ENCODE peak calls at places on chromosomes 6 and 20, in eight cellular contexts. One of them, this sample, is unnamed.
A peak's percentile ranks its signal among the peaks of the same experiment; 100 is the strongest.

GRCh38 chr20:8434326-8434876 is 302.3 kb downstream of the PLCB1 start:
- DNase-seq in uterus: no peak
- DNase-seq in suprapubic skin: no peak
- DNase-seq in anterior cingulate cortex: no peak
- DNase-seq in activated CD4-positive, alpha-beta T cell treated with anti-CD3 and anti-CD28 coated beads, Interleukin-2, amount 50 U/mL, for 1 hour: no peak
- DNase-seq in GM06990: no peak
- DNase-seq in lower leg skin: no peak
- DNase-seq in endothelial cell: no peak
- DNase-seq in this sample: no peak

GRCh38 chr20:19695081-19695480 is 63.0 kb upstream of the RIN2 start:
- DNase-seq in uterus: no peak
- DNase-seq in suprapubic skin: no peak
- DNase-seq in anterior cingulate cortex: no peak
- DNase-seq in activated CD4-positive, alpha-beta T cell treated with anti-CD3 and anti-CD28 coated beads, Interleukin-2, amount 50 U/mL, for 1 hour: no peak
- DNase-seq in GM06990: no peak
- DNase-seq in lower leg skin: no peak
- DNase-seq in endothelial cell: no peak
- DNase-seq in this sample: no peak

GRCh38 chr6:137258170-137258569 is 39.0 kb upstream of the IFNGR1 start:
- DNase-seq in uterus: no peak
- DNase-seq in suprapubic skin: no peak
- DNase-seq in anterior cingulate cortex: no peak
- DNase-seq in activated CD4-positive, alpha-beta T cell treated with anti-CD3 and anti-CD28 coated beads, Interleukin-2, amount 50 U/mL, for 1 hour: no peak
- DNase-seq in GM06990: no peak
- DNase-seq in lower leg skin: no peak
- DNase-seq in endothelial cell: no peak
- DNase-seq in this sample: no peak

GRCh38 chr6:127053032-127053908 is 65.2 kb upstream of the RSPO3 start:
- DNase-seq in uterus: no peak
- DNase-seq in suprapubic skin: no peak
- DNase-seq in anterior cingulate cortex: no peak
- DNase-seq in activated CD4-positive, alpha-beta T cell treated with anti-CD3 and anti-CD28 coated beads, Interleukin-2, amount 50 U/mL, for 1 hour: no peak
- DNase-seq in GM06990: no peak
- DNase-seq in lower leg skin: no peak
- DNase-seq in endothelial cell: no peak
- DNase-seq in this sample: no peak

GRCh38 chr6:115969930-115970273 is 90.8 kb downstream of the FRK start:
- DNase-seq in uterus: no peak
- DNase-seq in suprapubic skin: no peak
- DNase-seq in anterior cingulate cortex: no peak
- DNase-seq in activated CD4-positive, alpha-beta T cell treated with anti-CD3 and anti-CD28 coated beads, Interleukin-2, amount 50 U/mL, for 1 hour: no peak
- DNase-seq in GM06990: no peak
- DNase-seq in lower leg skin: no peak
- DNase-seq in endothelial cell: no peak
- DNase-seq in this sample: no peak

GRCh38 chr6:20168668-20169633 is 43.3 kb downstream of the MBOAT1 start:
- DNase-seq in uterus: peak; percentile 19
- DNase-seq in suprapubic skin: no peak
- DNase-seq in anterior cingulate cortex: no peak
- DNase-seq in activated CD4-positive, alpha-beta T cell treated with anti-CD3 and anti-CD28 coated beads, Interleukin-2, amount 50 U/mL, for 1 hour: no peak
- DNase-seq in GM06990: no peak
- DNase-seq in lower leg skin: no peak
- DNase-seq in endothelial cell: no peak
- DNase-seq in this sample: no peak

GRCh38 chr20:47319517-47320252 is 36.8 kb downstream of the ZMYND8 start:
- DNase-seq in uterus: peak; percentile 64
- DNase-seq in suprapubic skin: peak; percentile 73
- DNase-seq in anterior cingulate cortex: peak; percentile 51
- DNase-seq in activated CD4-positive, alpha-beta T cell treated with anti-CD3 and anti-CD28 coated beads, Interleukin-2, amount 50 U/mL, for 1 hour: no peak
- DNase-seq in GM06990: no peak
- DNase-seq in lower leg skin: peak; percentile 91
- DNase-seq in endothelial cell: peak; percentile 52
- DNase-seq in this sample: peak; percentile 96

GRCh38 chr6:138441965-138442364 is 37.9 kb downstream of the HEBP2 start:
- DNase-seq in uterus: no peak
- DNase-seq in suprapubic skin: no peak
- DNase-seq in anterior cingulate cortex: no peak
- DNase-seq in activated CD4-positive, alpha-beta T cell treated with anti-CD3 and anti-CD28 coated beads, Interleukin-2, amount 50 U/mL, for 1 hour: no peak
- DNase-seq in GM06990: no peak
- DNase-seq in lower leg skin: no peak
- DNase-seq in endothelial cell: no peak
- DNase-seq in this sample: no peak

GRCh38 chr20:13862245-13862644 is 77.4 kb downstream of the NDUFAF5 start:
- DNase-seq in uterus: no peak
- DNase-seq in suprapubic skin: no peak
- DNase-seq in anterior cingulate cortex: no peak
- DNase-seq in activated CD4-positive, alpha-beta T cell treated with anti-CD3 and anti-CD28 coated beads, Interleukin-2, amount 50 U/mL, for 1 hour: no peak
- DNase-seq in GM06990: no peak
- DNase-seq in lower leg skin: no peak
- DNase-seq in endothelial cell: no peak
- DNase-seq in this sample: no peak

GRCh38 chr6:23568292-23568691 is 557.7 kb upstream of the NRSN1 start:
- DNase-seq in uterus: no peak
- DNase-seq in suprapubic skin: no peak
- DNase-seq in anterior cingulate cortex: no peak
- DNase-seq in activated CD4-positive, alpha-beta T cell treated with anti-CD3 and anti-CD28 coated beads, Interleukin-2, amount 50 U/mL, for 1 hour: no peak
- DNase-seq in GM06990: no peak
- DNase-seq in lower leg skin: no peak
- DNase-seq in endothelial cell: no peak
- DNase-seq in this sample: no peak

GRCh38 chr6:151254451-151255081 is 14.8 kb downstream of the AKAP12 start:
- DNase-seq in uterus: no peak
- DNase-seq in suprapubic skin: no peak
- DNase-seq in anterior cingulate cortex: no peak
- DNase-seq in activated CD4-positive, alpha-beta T cell treated with anti-CD3 and anti-CD28 coated beads, Interleukin-2, amount 50 U/mL, for 1 hour: no peak
- DNase-seq in GM06990: no peak
- DNase-seq in lower leg skin: no peak
- DNase-seq in endothelial cell: no peak
- DNase-seq in this sample: no peak

GRCh38 chr6:135817035-135817434 is 34.5 kb upstream of the PDE7B start:
- DNase-seq in uterus: no peak
- DNase-seq in suprapubic skin: no peak
- DNase-seq in anterior cingulate cortex: no peak
- DNase-seq in activated CD4-positive, alpha-beta T cell treated with anti-CD3 and anti-CD28 coated beads, Interleukin-2, amount 50 U/mL, for 1 hour: no peak
- DNase-seq in GM06990: no peak
- DNase-seq in lower leg skin: no peak
- DNase-seq in endothelial cell: no peak
- DNase-seq in this sample: no peak

GRCh38 chr6:946546-946945 is 253.6 kb upstream of the EXOC2 start:
- DNase-seq in uterus: no peak
- DNase-seq in suprapubic skin: no peak
- DNase-seq in anterior cingulate cortex: no peak
- DNase-seq in activated CD4-positive, alpha-beta T cell treated with anti-CD3 and anti-CD28 coated beads, Interleukin-2, amount 50 U/mL, for 1 hour: no peak
- DNase-seq in GM06990: no peak
- DNase-seq in lower leg skin: no peak
- DNase-seq in endothelial cell: no peak
- DNase-seq in this sample: no peak

GRCh38 chr6:40822619-40823018 is 216.4 kb downstream of the UNC5CL start:
- DNase-seq in uterus: no peak
- DNase-seq in suprapubic skin: no peak
- DNase-seq in anterior cingulate cortex: no peak
- DNase-seq in activated CD4-positive, alpha-beta T cell treated with anti-CD3 and anti-CD28 coated beads, Interleukin-2, amount 50 U/mL, for 1 hour: no peak
- DNase-seq in GM06990: no peak
- DNase-seq in lower leg skin: no peak
- DNase-seq in endothelial cell: no peak
- DNase-seq in this sample: no peak

GRCh38 chr20:36359668-36360406 is 53.7 kb downstream of the DLGAP4 start:
- DNase-seq in uterus: no peak
- DNase-seq in suprapubic skin: no peak
- DNase-seq in anterior cingulate cortex: no peak
- DNase-seq in activated CD4-positive, alpha-beta T cell treated with anti-CD3 and anti-CD28 coated beads, Interleukin-2, amount 50 U/mL, for 1 hour: no peak
- DNase-seq in GM06990: no peak
- DNase-seq in lower leg skin: no peak
- DNase-seq in endothelial cell: no peak
- DNase-seq in this sample: no peak

GRCh38 chr20:61980647-61981583 is 84.8 kb downstream of the TAF4 start:
- DNase-seq in uterus: no peak
- DNase-seq in suprapubic skin: no peak
- DNase-seq in anterior cingulate cortex: no peak
- DNase-seq in activated CD4-positive, alpha-beta T cell treated with anti-CD3 and anti-CD28 coated beads, Interleukin-2, amount 50 U/mL, for 1 hour: no peak
- DNase-seq in GM06990: no peak
- DNase-seq in lower leg skin: no peak
- DNase-seq in endothelial cell: peak; percentile 46
- DNase-seq in this sample: no peak

GRCh38 chr20:43721429-43722152 is 5.2 kb downstream of the GTSF1L start:
- DNase-seq in uterus: no peak
- DNase-seq in suprapubic skin: no peak
- DNase-seq in anterior cingulate cortex: no peak
- DNase-seq in activated CD4-positive, alpha-beta T cell treated with anti-CD3 and anti-CD28 coated beads, Interleukin-2, amount 50 U/mL, for 1 hour: no peak
- DNase-seq in GM06990: no peak
- DNase-seq in lower leg skin: no peak
- DNase-seq in endothelial cell: no peak
- DNase-seq in this sample: no peak

GRCh38 chr6:160071805-160072687 is 49.6 kb upstream of the SLC22A1 start:
- DNase-seq in uterus: no peak
- DNase-seq in suprapubic skin: no peak
- DNase-seq in anterior cingulate cortex: no peak
- DNase-seq in activated CD4-positive, alpha-beta T cell treated with anti-CD3 and anti-CD28 coated beads, Interleukin-2, amount 50 U/mL, for 1 hour: no peak
- DNase-seq in GM06990: no peak
- DNase-seq in lower leg skin: no peak
- DNase-seq in endothelial cell: no peak
- DNase-seq in this sample: no peak

GRCh38 chr6:79913369-79913768 is 34.0 kb downstream of the ELOVL4 start:
- DNase-seq in uterus: no peak
- DNase-seq in suprapubic skin: no peak
- DNase-seq in anterior cingulate cortex: no peak
- DNase-seq in activated CD4-positive, alpha-beta T cell treated with anti-CD3 and anti-CD28 coated beads, Interleukin-2, amount 50 U/mL, for 1 hour: no peak
- DNase-seq in GM06990: no peak
- DNase-seq in lower leg skin: no peak
- DNase-seq in endothelial cell: no peak
- DNase-seq in this sample: no peak

GRCh38 chr20:57315083-57315963 is 14.3 kb upstream of the SPO11 start:
- DNase-seq in uterus: no peak
- DNase-seq in suprapubic skin: no peak
- DNase-seq in anterior cingulate cortex: no peak
- DNase-seq in activated CD4-positive, alpha-beta T cell treated with anti-CD3 and anti-CD28 coated beads, Interleukin-2, amount 50 U/mL, for 1 hour: no peak
- DNase-seq in GM06990: no peak
- DNase-seq in lower leg skin: peak; percentile 53
- DNase-seq in endothelial cell: no peak
- DNase-seq in this sample: no peak

GRCh38 chr6:141587482-141588266 is 545.1 kb upstream of the GJE1 start:
- DNase-seq in uterus: no peak
- DNase-seq in suprapubic skin: no peak
- DNase-seq in anterior cingulate cortex: no peak
- DNase-seq in activated CD4-positive, alpha-beta T cell treated with anti-CD3 and anti-CD28 coated beads, Interleukin-2, amount 50 U/mL, for 1 hour: no peak
- DNase-seq in GM06990: no peak
- DNase-seq in lower leg skin: no peak
- DNase-seq in endothelial cell: no peak
- DNase-seq in this sample: no peak

GRCh38 chr20:62165762-62166399 is 16.9 kb upstream of the MTG2 start:
- DNase-seq in uterus: peak; percentile 38
- DNase-seq in suprapubic skin: no peak
- DNase-seq in anterior cingulate cortex: no peak
- DNase-seq in activated CD4-positive, alpha-beta T cell treated with anti-CD3 and anti-CD28 coated beads, Interleukin-2, amount 50 U/mL, for 1 hour: no peak
- DNase-seq in GM06990: no peak
- DNase-seq in lower leg skin: no peak
- DNase-seq in endothelial cell: no peak
- DNase-seq in this sample: no peak

GRCh38 chr6:116387374-116387773 is 16.6 kb downstream of the DSE start:
- DNase-seq in uterus: peak; percentile 35
- DNase-seq in suprapubic skin: no peak
- DNase-seq in anterior cingulate cortex: no peak
- DNase-seq in activated CD4-positive, alpha-beta T cell treated with anti-CD3 and anti-CD28 coated beads, Interleukin-2, amount 50 U/mL, for 1 hour: no peak
- DNase-seq in GM06990: no peak
- DNase-seq in lower leg skin: no peak
- DNase-seq in endothelial cell: no peak
- DNase-seq in this sample: no peak